ENCODE peak calls at places on chromosomes 2 and 18, in nine cellular contexts. L is stimulated activated CD4-positive, alpha-beta T cell treated with anti-CD3 and anti-CD28 coated beads, TNF-alpha, amount 100 ng/mL, for 4 hours; P is hypothalamus; U is T-cell; X is nucleus accumbens; Q is activated naive CD4-positive, alpha-beta T cell; Y is GM13977; G is cardiac fibroblast; O is heart right ventricle. W is an unnamed sample.

GRCh38 chr2:109382946-109383345 is 230.8 kb downstream of the SEPTIN10 start:
- DNase-seq in L (no peak), P (no peak), U (no peak), X (peak), Q (no peak), Y (no peak), G (peak), O (peak), W (peak)

GRCh38 chr2:238863749-238864206 is 15.9 kb downstream of the TWIST2 start:
- DNase-seq in L (no peak), P (no peak), U (no peak), X (no peak), Q (no peak), Y (no peak), G (no peak), O (no peak), W (peak)

GRCh38 chr2:96757477-96757860 is 3.2 kb upstream of the CNNM4 start:
- DNase-seq in L (no peak), P (no peak), U (no peak), X (no peak), Q (no peak), Y (no peak), G (no peak), O (no peak), W (no peak)

GRCh38 chr2:197615033-197615652 is 60.2 kb downstream of the RFTN2 start:
- DNase-seq in L (no peak), P (no peak), U (no peak), X (no peak), Q (no peak), Y (no peak), G (no peak), O (no peak), W (no peak)

GRCh38 chr2:102143450-102143985 is 972 bp downstream of the IL1R1 start:
- DNase-seq in L (no peak), P (no peak), U (no peak), X (no peak), Q (no peak), Y (no peak), G (peak), O (peak), W (peak)

GRCh38 chr2:60710707-60711106 is 45.4 kb upstream of the PAPOLG start:
- DNase-seq in L (no peak), P (no peak), U (no peak), X (no peak), Q (no peak), Y (no peak), G (peak), O (peak), W (no peak)

GRCh38 chr2:85811173-85811849 is 57.5 kb downstream of the ATOH8 start:
- DNase-seq in L (no peak), P (no peak), U (no peak), X (no peak), Q (no peak), Y (no peak), G (peak), O (peak), W (peak)

GRCh38 chr2:223501604-223502003 is 100.6 kb downstream of the SCG2 start:
- DNase-seq in L (no peak), P (no peak), U (no peak), X (no peak), Q (no peak), Y (no peak), G (no peak), O (no peak), W (no peak)

GRCh38 chr2:174341995-174342571 is 7.3 kb downstream of the SP9 start:
- DNase-seq in L (no peak), P (no peak), U (no peak), X (no peak), Q (no peak), Y (peak), G (no peak), O (no peak), W (no peak)

GRCh38 chr2:75309596-75310290 is 110.4 kb upstream of the TACR1 start:
- DNase-seq in L (no peak), P (no peak), U (no peak), X (no peak), Q (no peak), Y (no peak), G (no peak), O (no peak), W (no peak)

GRCh38 chr2:234444888-234445287 is 52.0 kb downstream of the ARL4C start:
- DNase-seq in L (no peak), P (no peak), U (peak), X (no peak), Q (no peak), Y (peak), G (peak), O (peak), W (no peak)

GRCh38 chr18:75779450-75779849 is 351.9 kb upstream of the SMIM21 start:
- DNase-seq in L (no peak), P (no peak), U (no peak), X (no peak), Q (no peak), Y (no peak), G (no peak), O (no peak), W (no peak)

GRCh38 chr2:85692039-85692645 is 2.0 kb upstream of the GNLY start:
- DNase-seq in L (no peak), P (no peak), U (no peak), X (no peak), Q (no peak), Y (no peak), G (no peak), O (no peak), W (no peak)

W was measured in upper lobe of right lung.